ENCODE peak calls at places on chromosomes 5 and 9, in four cellular contexts. Y, L, E and M are unnamed samples.

GRCh38 chr5:4905674-4906528 is 234.2 kb upstream of the ADAMTS16 start:
- DNase-seq in L (no peak), Y (no peak), E (no peak), M (no peak)

GRCh38 chr9:4706971-4707622 is 27.7 kb downstream of the CDC37L1 start:
- DNase-seq in L (no peak), Y (no peak), E (no peak), M (no peak)

GRCh38 chr5:160262665-160263064 is 33.4 kb downstream of the FABP6 start:
- DNase-seq in L (no peak), Y (peak), E (no peak), M (peak)

GRCh38 chr9:133437753-133438531 is 15.8 kb downstream of the ADAMTS13 start:
- DNase-seq in E (no peak), Y (no peak), L (no peak), M (no peak)

GRCh38 chr5:103216697-103217096 is 41.9 kb upstream of the MACIR start:
- DNase-seq in E (no peak), L (no peak), Y (no peak), M (no peak)

GRCh38 chr9:34185778-34186551 is 7.1 kb downstream of the UBAP1 start:
- DNase-seq in L (peak), E (no peak), Y (peak), M (peak)

GRCh38 chr5:115625579-115626443 is at the start of gene TMED7:
- DNase-seq in E (peak), Y (peak), L (peak), M (peak)

GRCh38 chr5:30937070-30937469 is 256.4 kb upstream of the CDH6 start:
- DNase-seq in L (peak), Y (no peak), E (no peak), M (no peak)

GRCh38 chr5:140322751-140323731 is 20.1 kb upstream of the PFDN1 start:
- DNase-seq in L (peak), E (no peak), Y (peak), M (no peak)

GRCh38 chr5:74988273-74988983 is 63.9 kb downstream of the GCNT4 start:
- DNase-seq in Y (no peak), L (no peak), E (no peak), M (no peak)